ENCODE peak calls at places on chromosomes 7 and 10, in nine cellular contexts. L is fibroblast of lung, K is body of pancreas, C is Peyer's patch, N is BJ, X is left ventricle myocardium inferior, S is mesendoderm, J is Caco-2, T is IMR-90. V is an unnamed sample.

GRCh38 chr10:113959383-113959760 is 84.3 kb upstream of the ADRB1 start:
- DNase-seq in C (peak), L (no peak), N (no peak), S (no peak), J (no peak), X (no peak), K (no peak), T (no peak), V (peak)

GRCh38 chr7:19621740-19622139 is 87.1 kb downstream of the POLR1F start:
- DNase-seq in J (no peak), C (no peak), X (no peak), L (no peak), N (no peak), K (no peak), S (no peak), T (peak), V (no peak)

GRCh38 chr7:156975620-156976019 is 26.1 kb downstream of the NOM1 start:
- DNase-seq in X (no peak), C (no peak), K (no peak), L (no peak), T (no peak), N (no peak), S (no peak), J (no peak), V (no peak)

GRCh38 chr10:88110822-88111221 is 247.4 kb downstream of the PTEN start:
- DNase-seq in L (no peak), S (no peak), K (no peak), C (no peak), J (no peak), X (no peak), N (no peak), T (peak), V (no peak)

GRCh38 chr10:96890172-96890513 is 58.0 kb downstream of the LCOR start:
- DNase-seq in L (no peak), X (no peak), S (peak), K (peak), C (no peak), N (no peak), T (no peak), J (no peak), V (no peak)

GRCh38 chr7:66145404-66145843 is 30.8 kb downstream of the CRCP start:
- DNase-seq in N (no peak), X (peak), J (no peak), L (peak), C (peak), S (no peak), T (peak), K (peak), V (no peak)

GRCh38 chr10:126969310-126969709 is 64.1 kb downstream of the DOCK1 start:
- DNase-seq in S (peak), C (peak), X (no peak), J (peak), K (peak), N (no peak), L (no peak), T (no peak), V (no peak)

GRCh38 chr7:66869660-66870450 is 51.2 kb upstream of the TMEM248 start:
- DNase-seq in J (no peak), T (no peak), N (no peak), X (no peak), S (no peak), C (no peak), K (no peak), L (no peak), V (no peak)

DNA sequence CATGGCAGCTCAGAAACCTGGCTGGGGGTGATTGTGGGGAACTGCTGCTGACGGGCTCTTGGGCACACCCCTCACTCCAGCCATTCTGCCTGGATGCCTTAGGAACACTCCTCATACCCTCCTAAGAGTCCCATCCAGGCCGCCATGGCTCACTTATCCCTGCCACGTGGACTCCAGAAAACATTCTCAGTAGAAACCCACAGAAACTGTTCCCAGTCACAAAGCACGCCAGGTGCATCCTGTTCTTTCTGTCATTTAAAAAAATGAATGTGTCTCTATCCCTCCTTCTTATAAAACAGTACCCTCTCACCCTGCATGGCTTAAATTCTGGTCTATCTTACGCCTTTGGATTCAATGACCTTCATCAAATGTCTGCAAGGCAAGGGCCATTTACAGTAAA is 177.7 kb downstream of the CUX1 start:
- DNase-seq in S (no peak), N (no peak), L (no peak), J (no peak), C (no peak), K (no peak), X (no peak), T (no peak), V (no peak)
- H3K4me3 ChIP-seq in S (no peak), N (no peak), L (no peak), J (no peak), C (no peak), K (no peak), X (no peak), T (no peak), V (no peak)

GRCh38 chr10:107579970-107580369 is 415.5 kb upstream of the SORCS1 start:
- DNase-seq in L (no peak), C (no peak), T (no peak), S (no peak), N (no peak), X (no peak), J (no peak), K (no peak), V (no peak)

GRCh38 chr10:107576746-107577145 is 412.2 kb upstream of the SORCS1 start:
- DNase-seq in T (no peak), K (peak), S (peak), N (no peak), X (no peak), L (no peak), J (no peak), C (no peak), V (no peak)

GRCh38 chr10:107577226-107577625 is 412.7 kb upstream of the SORCS1 start:
- DNase-seq in L (no peak), K (no peak), S (no peak), X (no peak), T (no peak), C (no peak), J (no peak), N (no peak), V (no peak)
- H3K4me3 ChIP-seq in L (no peak), K (no peak), S (no peak), X (no peak), T (no peak), C (no peak), J (no peak), N (no peak), V (no peak)

DNA sequence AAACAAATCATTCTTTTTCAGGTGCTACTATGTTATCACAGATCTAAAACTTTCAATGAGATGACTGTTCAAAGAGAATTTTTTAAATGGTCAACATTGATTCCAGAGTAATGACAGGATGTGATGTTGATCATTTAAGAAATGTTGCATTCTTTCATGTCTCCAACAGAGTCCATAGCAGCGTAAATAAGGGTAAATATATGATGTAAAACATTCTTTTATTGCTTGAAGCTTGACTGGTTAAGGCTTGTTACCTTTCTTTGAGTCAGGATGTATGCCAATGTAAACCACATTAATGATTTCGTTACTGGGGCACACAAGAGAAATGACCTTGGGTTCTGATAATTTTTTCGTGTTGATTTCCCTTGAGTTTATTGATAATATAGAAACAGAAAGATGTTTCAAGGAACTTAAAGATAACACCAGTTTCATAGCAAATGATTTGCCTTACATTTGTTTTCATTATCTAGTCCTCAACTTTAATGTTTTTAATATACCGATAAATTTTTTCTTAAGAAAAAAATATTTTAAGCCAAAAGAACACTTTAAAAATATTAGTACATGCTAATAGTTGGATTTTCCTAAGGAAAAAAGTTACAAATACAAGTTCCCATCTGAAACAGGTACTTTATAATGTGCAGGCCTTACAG is 3.5 kb downstream of the STK17A start:
- DNase-seq in L (no peak), T (peak), S (no peak), C (no peak), J (no peak), X (no peak), K (no peak), N (peak), V (peak)
- H3K4me3 ChIP-seq in L (peak), T (no peak), S (no peak), C (peak), J (no peak), X (no peak), K (no peak), N (no peak), V (peak)

GRCh38 chr10:79139124-79139835 is 70.5 kb downstream of the ZMIZ1 start:
- DNase-seq in S (no peak), X (peak), T (peak), K (peak), L (peak), J (no peak), C (no peak), N (peak), V (no peak)

GRCh38 chr10:79136227-79137005 is 67.7 kb downstream of the ZMIZ1 start:
- DNase-seq in L (peak), N (no peak), X (no peak), C (no peak), T (no peak), K (no peak), S (no peak), J (no peak), V (no peak)

GRCh38 chr10:79138449-79139123 is 69.8 kb downstream of the ZMIZ1 start:
- DNase-seq in K (no peak), C (no peak), N (no peak), S (no peak), T (no peak), X (no peak), J (no peak), L (no peak), V (no peak)

GRCh38 chr10:79137404-79137803 is 68.6 kb downstream of the ZMIZ1 start:
- DNase-seq in X (no peak), J (no peak), S (no peak), T (no peak), L (no peak), N (no peak), K (no peak), C (no peak), V (no peak)

DNA sequence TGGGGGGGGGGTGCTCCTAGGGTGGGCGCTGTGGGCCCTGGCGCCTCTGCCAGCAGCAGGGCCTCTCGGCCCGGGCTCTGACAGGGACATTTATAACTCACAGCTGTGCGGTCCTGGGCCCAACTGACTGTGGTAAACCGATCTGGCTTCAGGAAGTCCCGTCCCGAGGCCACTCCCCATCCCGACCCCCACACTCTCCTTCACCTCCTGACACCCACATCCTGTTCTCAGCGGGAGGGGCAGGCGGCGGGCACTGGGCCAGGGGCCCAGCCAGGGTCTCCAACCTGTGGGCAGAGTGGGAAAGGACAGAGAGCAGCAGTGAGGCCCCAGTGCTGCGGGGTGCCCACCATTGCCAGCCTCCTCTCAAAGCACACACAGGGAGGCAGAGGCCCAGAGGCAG is 69.1 kb downstream of the ZMIZ1 start:
- DNase-seq in L (peak), J (no peak), K (no peak), T (peak), N (no peak), S (no peak), X (peak), C (peak), V (peak)
- H3K4me3 ChIP-seq in L (no peak), J (no peak), K (no peak), T (no peak), N (no peak), S (no peak), X (peak), C (no peak), V (no peak)

DNA sequence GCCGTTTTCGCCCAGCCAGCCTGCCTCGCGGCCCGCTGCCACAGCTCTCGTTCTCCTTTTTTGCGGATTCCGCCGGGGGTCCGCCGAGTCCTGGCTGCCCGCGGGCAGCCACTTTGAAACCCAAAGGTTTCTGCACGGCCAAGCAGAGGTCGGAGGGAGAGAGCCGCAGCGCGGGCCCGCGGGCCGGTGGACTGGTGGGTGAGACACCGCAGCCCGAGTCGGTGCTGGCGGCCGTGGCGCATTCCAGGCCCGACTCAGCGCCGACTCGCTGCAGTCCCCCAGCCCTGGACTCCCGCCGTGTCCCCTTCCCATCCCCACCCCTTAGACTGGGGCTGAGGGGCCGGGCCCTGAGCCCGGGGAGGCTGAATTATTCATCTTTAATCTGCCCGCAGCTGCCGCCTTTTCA is 2.4 kb downstream of the PAX2 start:
- DNase-seq in C (no peak), X (no peak), N (no peak), S (peak), K (no peak), T (no peak), L (no peak), J (no peak), V (no peak)
- H3K4me3 ChIP-seq in C (peak), X (peak), N (no peak), S (no peak), K (no peak), T (no peak), L (no peak), J (no peak), V (no peak)

DNA sequence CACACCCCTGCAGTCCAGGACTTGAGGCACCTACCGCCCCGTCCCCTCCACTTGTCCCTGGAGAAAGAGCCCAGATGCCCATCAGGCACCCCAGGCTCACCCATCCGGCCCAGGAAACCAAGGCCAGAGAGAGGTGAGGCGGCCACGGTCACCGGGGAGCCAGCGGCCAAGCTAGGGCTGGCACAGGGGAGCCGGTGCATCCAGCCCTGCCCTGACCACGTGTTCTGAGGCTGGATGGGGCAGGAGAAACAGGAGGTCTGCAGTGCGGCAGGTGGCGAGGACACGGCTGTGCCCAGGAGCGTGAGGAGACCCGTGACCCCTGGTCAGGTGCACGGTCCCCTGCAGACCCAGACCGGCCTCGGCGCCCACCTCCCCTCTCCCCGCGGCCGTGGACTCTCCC is 27.6 kb downstream of the UNCX start:
- DNase-seq in S (no peak), L (no peak), J (no peak), T (no peak), N (no peak), C (no peak), X (no peak), K (no peak), V (no peak)
- H3K4me3 ChIP-seq in S (no peak), L (no peak), J (no peak), T (no peak), N (no peak), C (no peak), X (no peak), K (no peak), V (no peak)

GRCh38 chr10:89332718-89333281 is 5.0 kb downstream of the IFIT3 start:
- DNase-seq in K (no peak), X (no peak), S (no peak), N (no peak), T (no peak), J (no peak), L (no peak), C (no peak), V (peak)
- H3K4me3 ChIP-seq in K (no peak), X (peak), S (no peak), N (peak), T (peak), J (no peak), L (peak), C (peak), V (peak)

GRCh38 chr10:11684717-11685645 is 57.2 kb upstream of the ECHDC3 start:
- DNase-seq in C (peak), K (peak), L (peak), J (peak), X (peak), T (peak), S (peak), N (peak), V (peak)
- H3K4me3 ChIP-seq in C (peak), K (no peak), L (peak), J (peak), X (peak), T (peak), S (no peak), N (no peak), V (peak)

DNA sequence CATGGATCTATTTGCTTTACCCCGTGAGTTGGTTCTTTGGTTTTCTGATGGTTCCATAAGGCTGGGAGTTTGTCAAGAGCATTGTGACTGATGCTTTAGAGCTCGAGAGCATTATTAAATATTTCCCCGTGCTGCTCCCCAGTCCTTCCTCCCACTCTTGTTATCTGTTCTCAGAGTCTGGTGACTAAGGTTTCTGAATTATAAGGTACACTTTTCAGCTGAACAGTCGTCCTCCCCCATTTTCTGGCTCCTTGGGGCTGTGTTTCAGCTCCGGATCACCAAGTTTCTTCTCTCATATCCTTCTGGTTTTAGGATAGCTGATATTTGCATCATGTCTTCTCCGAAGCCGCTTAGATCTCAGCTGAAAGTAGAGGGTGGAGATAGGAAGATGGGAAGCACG is 57.8 kb upstream of the CACNB2 start:
- DNase-seq in L (no peak), S (no peak), X (no peak), K (no peak), N (no peak), T (no peak), J (no peak), C (no peak), V (no peak)
- H3K4me3 ChIP-seq in L (no peak), S (no peak), X (no peak), K (no peak), N (no peak), T (no peak), J (no peak), C (no peak), V (no peak)

V was measured in GM06990.